ENCODE peak calls at places on chromosomes 6 and 20, in eight cellular contexts. One of them, this sample, is unnamed.

GRCh38 chr20:62368629-62369507 is 1.8 kb upstream of the LAMA5 start:
- DNase-seq in anterior cingulate cortex: no peak
- DNase-seq in activated CD4-positive, alpha-beta T cell treated with anti-CD3 and anti-CD28 coated beads for 48 hours: no peak
- DNase-seq in Daoy: peak; percentile 82
- DNase-seq in AG20443: peak; percentile 71
- DNase-seq in lower lobe of right lung: no peak
- DNase-seq in mesothelial cell of epicardium: no peak
- DNase-seq in KG1: no peak
- DNase-seq in this sample: no peak

GRCh38 chr6:137495652-137496391 is 1.6 kb upstream of the OLIG3 start:
- DNase-seq in anterior cingulate cortex: no peak
- DNase-seq in mesothelial cell of epicardium: no peak
- DNase-seq in KG1: no peak
- DNase-seq in activated CD4-positive, alpha-beta T cell treated with anti-CD3 and anti-CD28 coated beads for 48 hours: peak; percentile 18
- DNase-seq in AG20443: no peak
- DNase-seq in Daoy: peak; percentile 29
- DNase-seq in lower lobe of right lung: no peak
- DNase-seq in this sample: no peak

GRCh38 chr6:163900570-163900969 is 486.1 kb downstream of the QKI start:
- DNase-seq in Daoy: peak; percentile 57
- DNase-seq in anterior cingulate cortex: no peak
- DNase-seq in AG20443: no peak
- DNase-seq in KG1: no peak
- DNase-seq in lower lobe of right lung: no peak
- DNase-seq in mesothelial cell of epicardium: no peak
- DNase-seq in activated CD4-positive, alpha-beta T cell treated with anti-CD3 and anti-CD28 coated beads for 48 hours: no peak
- DNase-seq in this sample: no peak

GRCh38 chr6:158161566-158162254 is 6.4 kb downstream of the SERAC1 start:
- DNase-seq in mesothelial cell of epicardium: no peak
- DNase-seq in anterior cingulate cortex: no peak
- DNase-seq in AG20443: no peak
- DNase-seq in Daoy: no peak
- DNase-seq in lower lobe of right lung: no peak
- DNase-seq in activated CD4-positive, alpha-beta T cell treated with anti-CD3 and anti-CD28 coated beads for 48 hours: no peak
- DNase-seq in KG1: no peak
- DNase-seq in this sample: no peak

GRCh38 chr6:81401970-81402690 is 350.4 kb downstream of the TENT5A start:
- DNase-seq in anterior cingulate cortex: no peak
- DNase-seq in KG1: no peak
- DNase-seq in mesothelial cell of epicardium: no peak
- DNase-seq in AG20443: peak; percentile 64
- DNase-seq in lower lobe of right lung: no peak
- DNase-seq in Daoy: peak; percentile 17
- DNase-seq in activated CD4-positive, alpha-beta T cell treated with anti-CD3 and anti-CD28 coated beads for 48 hours: no peak
- DNase-seq in this sample: no peak

GRCh38 chr6:51049288-51049982 is 230.8 kb downstream of the TFAP2B start:
- DNase-seq in KG1: no peak
- DNase-seq in activated CD4-positive, alpha-beta T cell treated with anti-CD3 and anti-CD28 coated beads for 48 hours: no peak
- DNase-seq in Daoy: no peak
- DNase-seq in AG20443: no peak
- DNase-seq in mesothelial cell of epicardium: no peak
- DNase-seq in anterior cingulate cortex: no peak
- DNase-seq in lower lobe of right lung: no peak
- DNase-seq in this sample: no peak

GRCh38 chr6:56984374-56984773 is 29.5 kb downstream of the BEND6 start:
- DNase-seq in activated CD4-positive, alpha-beta T cell treated with anti-CD3 and anti-CD28 coated beads for 48 hours: no peak
- DNase-seq in mesothelial cell of epicardium: no peak
- DNase-seq in Daoy: no peak
- DNase-seq in AG20443: peak; percentile 10
- DNase-seq in KG1: no peak
- DNase-seq in anterior cingulate cortex: no peak
- DNase-seq in lower lobe of right lung: no peak
- DNase-seq in this sample: no peak

GRCh38 chr6:150153905-150154492 is 11.2 kb downstream of the PPP1R14C start:
- DNase-seq in lower lobe of right lung: no peak
- DNase-seq in mesothelial cell of epicardium: no peak
- DNase-seq in anterior cingulate cortex: no peak
- DNase-seq in KG1: no peak
- DNase-seq in activated CD4-positive, alpha-beta T cell treated with anti-CD3 and anti-CD28 coated beads for 48 hours: no peak
- DNase-seq in AG20443: no peak
- DNase-seq in Daoy: peak; percentile 82
- DNase-seq in this sample: no peak

GRCh38 chr6:26064619-26065257 is 22.5 kb upstream of the HFE start:
- DNase-seq in lower lobe of right lung: no peak
- DNase-seq in anterior cingulate cortex: no peak
- DNase-seq in KG1: peak; percentile 61
- DNase-seq in Daoy: peak; percentile 45
- DNase-seq in mesothelial cell of epicardium: no peak
- DNase-seq in activated CD4-positive, alpha-beta T cell treated with anti-CD3 and anti-CD28 coated beads for 48 hours: peak; percentile 45
- DNase-seq in AG20443: no peak
- DNase-seq in this sample: no peak

GRCh38 chr6:94130458-94130857 is 711.1 kb upstream of the EPHA7 start:
- DNase-seq in mesothelial cell of epicardium: no peak
- DNase-seq in Daoy: no peak
- DNase-seq in lower lobe of right lung: no peak
- DNase-seq in AG20443: no peak
- DNase-seq in activated CD4-positive, alpha-beta T cell treated with anti-CD3 and anti-CD28 coated beads for 48 hours: no peak
- DNase-seq in KG1: no peak
- DNase-seq in anterior cingulate cortex: no peak
- DNase-seq in this sample: peak; percentile 7

GRCh38 chr20:57811373-57812020 is 101.7 kb upstream of the PMEPA1 start:
- DNase-seq in AG20443: no peak
- DNase-seq in anterior cingulate cortex: no peak
- DNase-seq in activated CD4-positive, alpha-beta T cell treated with anti-CD3 and anti-CD28 coated beads for 48 hours: no peak
- DNase-seq in lower lobe of right lung: no peak
- DNase-seq in KG1: no peak
- DNase-seq in mesothelial cell of epicardium: no peak
- DNase-seq in Daoy: no peak
- DNase-seq in this sample: no peak

GRCh38 chr6:168514216-168514615 is 73.2 kb downstream of the SMOC2 start:
- DNase-seq in Daoy: no peak
- DNase-seq in mesothelial cell of epicardium: no peak
- DNase-seq in activated CD4-positive, alpha-beta T cell treated with anti-CD3 and anti-CD28 coated beads for 48 hours: no peak
- DNase-seq in AG20443: no peak
- DNase-seq in KG1: no peak
- DNase-seq in lower lobe of right lung: no peak
- DNase-seq in anterior cingulate cortex: no peak
- DNase-seq in this sample: no peak